ENCODE peak calls at places on chromosomes 11 and 22, in four cellular contexts. One of them, this sample, is unnamed. For H3K4me1, the result is how much of the 10 kb centered on the place peaks cover.

GRCh38 chr11:3929689-3930088 is 74.2 kb downstream of the STIM1 start:
- DNase-seq in fibroblast of lung: no peak
- DNase-seq in DND-41: no peak
- DNase-seq in endothelial cell of umbilical vein: no peak
- DNase-seq in this sample: no peak

GRCh38 chr11:17859552-17859951 is 125.0 kb downstream of the KCNC1 start:
- DNase-seq in fibroblast of lung: no peak
- DNase-seq in endothelial cell of umbilical vein: no peak
- DNase-seq in DND-41: no peak
- DNase-seq in this sample: no peak

GRCh38 chr11:1410366-1411291 is 20.9 kb downstream of the BRSK2 start:
- DNase-seq in fibroblast of lung: peak
- DNase-seq in DND-41: no peak
- DNase-seq in endothelial cell of umbilical vein: no peak
- DNase-seq in this sample: no peak

GRCh38 chr11:123321641-123322040 is 108.4 kb upstream of the GRAMD1B start:
- DNase-seq in fibroblast of lung: no peak
- DNase-seq in DND-41: no peak
- DNase-seq in endothelial cell of umbilical vein: no peak
- DNase-seq in this sample: no peak

GRCh38 chr11:6022954-6023353 is 7.6 kb downstream of the OR56A1 start:
- DNase-seq in fibroblast of lung: peak
- DNase-seq in DND-41: peak
- DNase-seq in endothelial cell of umbilical vein: peak
- DNase-seq in this sample: no peak

GRCh38 chr11:106706355-106706754 is 311.9 kb downstream of the GUCY1A2 start:
- DNase-seq in DND-41: no peak
- DNase-seq in endothelial cell of umbilical vein: no peak
- DNase-seq in fibroblast of lung: peak
- DNase-seq in this sample: no peak

GRCh38 chr22:27937453-27937852 is 18.4 kb upstream of the PITPNB start:
- DNase-seq in fibroblast of lung: no peak
- DNase-seq in endothelial cell of umbilical vein: no peak
- DNase-seq in DND-41: no peak
- DNase-seq in this sample: no peak

GRCh38 chr11:75105462-75105925 is 8.8 kb upstream of the OR2AT4 start:
- DNase-seq in fibroblast of lung: no peak
- DNase-seq in DND-41: no peak
- DNase-seq in endothelial cell of umbilical vein: no peak
- DNase-seq in this sample: no peak

GRCh38 chr22:41405588-41405987 is 23.8 kb downstream of the TEF start:
- DNase-seq in DND-41: no peak
- DNase-seq in endothelial cell of umbilical vein: no peak
- DNase-seq in fibroblast of lung: no peak
- DNase-seq in this sample: no peak

GRCh38 chr22:49507607-49508292 is 319.9 kb downstream of the BRD1 start:
- DNase-seq in endothelial cell of umbilical vein: no peak
- DNase-seq in DND-41: no peak
- DNase-seq in fibroblast of lung: no peak
- DNase-seq in this sample: no peak

GRCh38 chr22:33210129-33210784 is 152.1 kb upstream of the SYN3 start:
- DNase-seq in fibroblast of lung: peak
- DNase-seq in DND-41: peak
- DNase-seq in endothelial cell of umbilical vein: peak
- DNase-seq in this sample: peak

GRCh38 chr11:58046231-58046630 is 15.5 kb downstream of the OR6Q1 start:
- DNase-seq in fibroblast of lung: no peak
- DNase-seq in endothelial cell of umbilical vein: no peak
- DNase-seq in DND-41: no peak
- DNase-seq in this sample: no peak

GRCh38 chr11:44730775-44731174 is 4.0 kb downstream of the TSPAN18 start:
- DNase-seq in DND-41: no peak
- DNase-seq in endothelial cell of umbilical vein: no peak
- DNase-seq in fibroblast of lung: no peak
- DNase-seq in this sample: no peak

GRCh38 chr11:134260503-134260902 is 7.1 kb downstream of the ACAD8 start:
- DNase-seq in DND-41: no peak
- DNase-seq in fibroblast of lung: no peak
- DNase-seq in endothelial cell of umbilical vein: no peak
- DNase-seq in this sample: no peak

GRCh38 chr22:26404851-26405357 is 24.2 kb upstream of the ASPHD2 start:
- DNase-seq in fibroblast of lung: no peak
- DNase-seq in endothelial cell of umbilical vein: no peak
- DNase-seq in DND-41: no peak
- DNase-seq in this sample: no peak

GRCh38 chr22:37229012-37229804 is 14.9 kb downstream of the RAC2 start:
- DNase-seq in fibroblast of lung: peak
- DNase-seq in DND-41: peak
- DNase-seq in endothelial cell of umbilical vein: peak
- DNase-seq in this sample: no peak

GRCh38 chr11:128929468-128929867 is 13.2 kb downstream of the TP53AIP1 start:
- DNase-seq in DND-41: no peak
- DNase-seq in endothelial cell of umbilical vein: no peak
- DNase-seq in fibroblast of lung: no peak
- DNase-seq in this sample: no peak

GRCh38 chr11:78940500-78941225 is 366.0 kb upstream of the NARS2 start:
- DNase-seq in DND-41: no peak
- DNase-seq in endothelial cell of umbilical vein: no peak
- DNase-seq in fibroblast of lung: no peak
- DNase-seq in this sample: no peak

GRCh38 chr11:110434952-110435779 is 5.4 kb downstream of the FDX1 start:
- DNase-seq in DND-41: no peak
- DNase-seq in fibroblast of lung: peak
- DNase-seq in endothelial cell of umbilical vein: no peak
- DNase-seq in this sample: peak

GRCh38 chr22:43212434-43212952 is 25.6 kb upstream of the TTLL12 start:
- DNase-seq in fibroblast of lung: no peak
- DNase-seq in endothelial cell of umbilical vein: no peak
- DNase-seq in DND-41: no peak
- DNase-seq in this sample: no peak

GRCh38 chr11:68331338-68331947 is 19.1 kb downstream of the LRP5 start:
- DNase-seq in fibroblast of lung: no peak
- DNase-seq in DND-41: peak
- DNase-seq in endothelial cell of umbilical vein: peak
- DNase-seq in this sample: peak

GRCh38 chr11:125551835-125552342 is 17.4 kb upstream of the EI24 start:
- DNase-seq in fibroblast of lung: no peak
- DNase-seq in DND-41: no peak
- DNase-seq in endothelial cell of umbilical vein: no peak
- DNase-seq in this sample: no peak

GRCh38 chr11:63867511-63867910 is 28.6 kb downstream of the MARK2 start:
- DNase-seq in fibroblast of lung: no peak
- DNase-seq in DND-41: no peak
- DNase-seq in endothelial cell of umbilical vein: no peak
- DNase-seq in this sample: no peak

GRCh38 chr11:63870351-63871197 is 31.7 kb downstream of the MARK2 start:
- DNase-seq in endothelial cell of umbilical vein: no peak
- DNase-seq in DND-41: no peak
- DNase-seq in fibroblast of lung: no peak
- DNase-seq in this sample: no peak

GRCh38 chr11:63869171-63869591 is 30.3 kb downstream of the MARK2 start:
- DNase-seq in fibroblast of lung: no peak
- DNase-seq in endothelial cell of umbilical vein: no peak
- DNase-seq in DND-41: no peak
- DNase-seq in this sample: peak

GRCh38 chr11:63868399-63869064 is 29.6 kb downstream of the MARK2 start:
- DNase-seq in DND-41: no peak
- DNase-seq in fibroblast of lung: no peak
- DNase-seq in endothelial cell of umbilical vein: peak
- DNase-seq in this sample: no peak

GRCh38 chr11:63869686-63870085 is 30.8 kb downstream of the MARK2 start:
- DNase-seq in fibroblast of lung: no peak
- DNase-seq in DND-41: peak
- DNase-seq in endothelial cell of umbilical vein: no peak
- DNase-seq in this sample: no peak
- H3K27ac ChIP-seq in fibroblast of lung: no peak
- H3K27ac ChIP-seq in DND-41: peak
- H3K27ac ChIP-seq in endothelial cell of umbilical vein: no peak
- H3K27ac ChIP-seq in this sample: peak

GRCh38 chr11:76596652-76597051 is 73.9 kb downstream of the LRRC32 start:
- DNase-seq in endothelial cell of umbilical vein: no peak
- DNase-seq in DND-41: no peak
- DNase-seq in fibroblast of lung: no peak
- DNase-seq in this sample: no peak
- H3K4me1 ChIP-seq in endothelial cell of umbilical vein: under half
- H3K4me1 ChIP-seq in DND-41: under half
- H3K4me1 ChIP-seq in fibroblast of lung: under half
- H3K4me1 ChIP-seq in this sample: under half

GRCh38 chr11:63551889-63552266 is 11.3 kb downstream of the PLAAT2 start:
- DNase-seq in fibroblast of lung: no peak
- DNase-seq in endothelial cell of umbilical vein: no peak
- DNase-seq in DND-41: peak
- DNase-seq in this sample: peak

GRCh38 chr11:63556404-63556803 is 6.8 kb downstream of the PLAAT2 start:
- DNase-seq in DND-41: no peak
- DNase-seq in fibroblast of lung: no peak
- DNase-seq in endothelial cell of umbilical vein: no peak
- DNase-seq in this sample: peak

GRCh38 chr11:63554901-63555218 is 8.3 kb downstream of the PLAAT2 start:
- DNase-seq in endothelial cell of umbilical vein: no peak
- DNase-seq in DND-41: no peak
- DNase-seq in fibroblast of lung: no peak
- DNase-seq in this sample: peak

GRCh38 chr11:63552921-63553320 is 10.3 kb downstream of the PLAAT2 start:
- DNase-seq in endothelial cell of umbilical vein: no peak
- DNase-seq in DND-41: no peak
- DNase-seq in fibroblast of lung: no peak
- DNase-seq in this sample: peak

GRCh38 chr11:63553759-63554158 is 9.4 kb downstream of the PLAAT2 start:
- DNase-seq in fibroblast of lung: no peak
- DNase-seq in DND-41: peak
- DNase-seq in endothelial cell of umbilical vein: no peak
- DNase-seq in this sample: peak
- H3K9ac ChIP-seq in fibroblast of lung: no peak
- H3K9ac ChIP-seq in DND-41: peak
- H3K9ac ChIP-seq in endothelial cell of umbilical vein: no peak
- H3K9ac ChIP-seq in this sample: no peak

DNA sequence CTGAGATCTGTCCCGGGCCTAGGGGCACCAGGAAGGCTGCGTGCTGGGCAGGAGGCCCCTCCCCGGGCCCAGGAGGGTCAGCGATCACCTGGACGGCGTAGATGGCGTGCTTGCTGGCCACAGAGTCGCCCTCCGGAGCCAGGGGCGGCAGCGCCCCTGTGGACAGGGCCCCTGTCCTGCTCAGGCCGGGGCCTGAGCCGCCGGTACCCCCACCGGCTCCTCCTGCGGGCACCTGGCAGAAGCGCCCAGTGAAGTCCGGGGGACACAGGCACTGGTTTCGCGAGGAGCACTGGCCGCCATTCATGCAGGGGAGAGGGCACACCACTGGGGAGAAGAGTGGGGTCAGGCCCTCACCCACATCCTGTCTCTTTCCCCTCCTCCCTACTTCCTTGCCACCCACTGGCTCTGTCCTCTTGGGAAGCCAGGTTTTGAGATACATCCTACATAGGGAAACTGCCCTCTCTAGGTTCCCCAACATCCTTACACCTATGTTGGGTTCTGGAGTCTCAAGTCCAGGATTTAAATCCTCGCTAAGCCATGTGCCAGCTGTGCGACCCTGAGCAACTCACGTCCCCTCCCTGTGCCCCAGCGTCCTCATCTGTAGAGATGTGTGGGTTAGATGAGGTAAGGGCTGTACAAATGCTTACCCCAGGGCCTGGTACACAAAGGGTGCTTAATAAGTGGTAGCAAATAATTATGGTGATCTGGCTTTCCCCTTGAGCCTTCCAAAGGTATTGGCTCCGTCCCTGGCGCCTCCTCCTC is 3.9 kb downstream of the LTBP3 start:
- DNase-seq in endothelial cell of umbilical vein: no peak
- DNase-seq in DND-41: peak
- DNase-seq in fibroblast of lung: no peak
- DNase-seq in this sample: no peak
- H3K27ac ChIP-seq in endothelial cell of umbilical vein: no peak
- H3K27ac ChIP-seq in DND-41: peak
- H3K27ac ChIP-seq in fibroblast of lung: no peak
- H3K27ac ChIP-seq in this sample: no peak

GRCh38 chr11:19433367-19433766 is 192.6 kb upstream of the E2F8 start:
- DNase-seq in fibroblast of lung: no peak
- DNase-seq in DND-41: no peak
- DNase-seq in endothelial cell of umbilical vein: no peak
- DNase-seq in this sample: no peak

GRCh38 chr11:19430346-19431058 is 189.8 kb upstream of the E2F8 start:
- DNase-seq in endothelial cell of umbilical vein: no peak
- DNase-seq in DND-41: no peak
- DNase-seq in fibroblast of lung: no peak
- DNase-seq in this sample: no peak

GRCh38 chr11:19432370-19433163 is 191.8 kb upstream of the E2F8 start:
- DNase-seq in DND-41: no peak
- DNase-seq in endothelial cell of umbilical vein: no peak
- DNase-seq in fibroblast of lung: peak
- DNase-seq in this sample: no peak

GRCh38 chr11:19429108-19429760 is 188.5 kb upstream of the E2F8 start:
- DNase-seq in endothelial cell of umbilical vein: no peak
- DNase-seq in DND-41: no peak
- DNase-seq in fibroblast of lung: no peak
- DNase-seq in this sample: no peak

DNA sequence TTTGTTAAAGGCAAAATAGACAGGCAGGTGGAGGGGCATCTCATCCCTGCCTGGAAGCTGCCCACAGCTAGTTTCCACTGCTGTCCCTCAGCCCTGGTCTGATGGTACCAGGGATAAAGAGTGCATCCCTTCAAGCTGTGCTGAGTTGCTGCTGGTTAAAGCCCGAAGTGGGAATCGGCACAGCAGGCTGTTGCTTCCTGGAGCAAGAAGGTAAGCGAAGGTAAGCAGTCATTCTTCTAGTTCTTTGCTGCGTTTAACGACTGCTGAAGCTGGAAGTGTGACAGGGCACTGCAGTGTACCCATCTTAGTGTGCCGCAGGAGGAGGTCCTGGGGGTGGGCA is 190.3 kb upstream of the E2F8 start:
- DNase-seq in endothelial cell of umbilical vein: no peak
- DNase-seq in DND-41: no peak
- DNase-seq in fibroblast of lung: no peak
- DNase-seq in this sample: no peak
- H3K4me1 ChIP-seq in endothelial cell of umbilical vein: under half
- H3K4me1 ChIP-seq in DND-41: under half
- H3K4me1 ChIP-seq in fibroblast of lung: under half
- H3K4me1 ChIP-seq in this sample: under half

DNA sequence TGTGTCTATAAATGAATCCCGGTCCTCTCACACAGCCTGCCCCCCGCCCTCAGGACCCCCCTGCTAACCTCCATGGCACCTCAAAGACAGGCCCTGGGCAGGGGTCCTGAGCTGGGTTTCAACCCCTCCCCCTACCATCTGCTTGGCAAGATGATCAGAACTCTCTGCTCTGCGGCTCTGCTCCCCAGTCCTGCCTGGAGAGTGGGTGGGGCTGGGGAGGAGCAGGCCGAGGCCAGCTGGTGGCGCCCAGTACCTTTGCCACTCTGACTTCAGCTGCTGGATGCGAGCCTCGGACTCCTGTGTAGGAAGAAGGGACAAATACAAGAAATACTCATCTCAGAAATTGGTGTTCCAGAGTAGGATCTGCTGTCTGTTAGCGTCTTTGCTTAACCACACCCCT is 15.0 kb downstream of the SUN2 start:
- DNase-seq in DND-41: no peak
- DNase-seq in endothelial cell of umbilical vein: no peak
- DNase-seq in fibroblast of lung: no peak
- DNase-seq in this sample: no peak
- H3K9ac ChIP-seq in DND-41: no peak
- H3K9ac ChIP-seq in endothelial cell of umbilical vein: no peak
- H3K9ac ChIP-seq in fibroblast of lung: no peak
- H3K9ac ChIP-seq in this sample: no peak

GRCh38 chr11:120137611-120138521 is at the start of gene TRIM29:
- DNase-seq in endothelial cell of umbilical vein: no peak
- DNase-seq in DND-41: no peak
- DNase-seq in fibroblast of lung: no peak
- DNase-seq in this sample: peak
- H3K27ac ChIP-seq in endothelial cell of umbilical vein: no peak
- H3K27ac ChIP-seq in DND-41: no peak
- H3K27ac ChIP-seq in fibroblast of lung: no peak
- H3K27ac ChIP-seq in this sample: no peak

This sample was measured in colonic mucosa.